ENCODE peak calls at places on chromosomes 11 and 22, in four cellular contexts. One of them, this sample, is unnamed.
A peak's percentile ranks its signal among the peaks of the same experiment; 100 is the strongest.

GRCh38 chr22:25362883-25363240 is 143.4 kb downstream of the CRYBB2 start:
- DNase-seq in transverse colon: no peak
- DNase-seq in stomach: no peak
- DNase-seq in sigmoid colon: no peak
- DNase-seq in this sample: no peak

GRCh38 chr11:69700278-69701140 is 3.3 kb downstream of the FGF19 start:
- DNase-seq in sigmoid colon: peak; percentile 59
- DNase-seq in transverse colon: no peak
- DNase-seq in stomach: peak; percentile 71
- DNase-seq in this sample: no peak

GRCh38 chr11:69892986-69893555 is 73.9 kb upstream of the FGF3 start:
- DNase-seq in transverse colon: peak; percentile 78
- DNase-seq in stomach: peak; percentile 50
- DNase-seq in sigmoid colon: no peak
- DNase-seq in this sample: no peak

GRCh38 chr11:122784325-122785155 is 53.8 kb upstream of the CRTAM start:
- DNase-seq in sigmoid colon: peak; percentile 77
- DNase-seq in stomach: no peak
- DNase-seq in transverse colon: no peak
- DNase-seq in this sample: no peak

GRCh38 chr22:41772198-41772597 is 28.3 kb upstream of the CCDC134 start:
- DNase-seq in stomach: no peak
- DNase-seq in transverse colon: no peak
- DNase-seq in sigmoid colon: no peak
- DNase-seq in this sample: no peak

GRCh38 chr22:30249049-30250038 is 2.8 kb upstream of the LIF start:
- DNase-seq in transverse colon: no peak
- DNase-seq in stomach: no peak
- DNase-seq in sigmoid colon: peak; percentile 79
- DNase-seq in this sample: no peak

GRCh38 chr22:47049078-47049609 is 286.7 kb downstream of the TBC1D22A start:
- DNase-seq in stomach: no peak
- DNase-seq in sigmoid colon: peak; percentile 49
- DNase-seq in transverse colon: no peak
- DNase-seq in this sample: no peak

GRCh38 chr22:50192056-50192824 is 6.5 kb downstream of the TRABD start:
- DNase-seq in sigmoid colon: no peak
- DNase-seq in transverse colon: no peak
- DNase-seq in stomach: peak; percentile 39
- DNase-seq in this sample: no peak

GRCh38 chr11:75656044-75656726 is 12.7 kb downstream of the MAP6 start:
- DNase-seq in stomach: no peak
- DNase-seq in sigmoid colon: no peak
- DNase-seq in transverse colon: no peak
- DNase-seq in this sample: no peak

GRCh38 chr11:120413480-120413879 is 77.3 kb downstream of the ARHGEF12 start:
- DNase-seq in sigmoid colon: no peak
- DNase-seq in transverse colon: no peak
- DNase-seq in stomach: no peak
- DNase-seq in this sample: no peak

GRCh38 chr22:21038405-21038804 is 6.0 kb upstream of the SLC7A4 start:
- DNase-seq in transverse colon: no peak
- DNase-seq in sigmoid colon: no peak
- DNase-seq in stomach: no peak
- DNase-seq in this sample: no peak

GRCh38 chr11:57792060-57792541 is 30.5 kb downstream of the CTNND1 start:
- DNase-seq in stomach: peak; percentile 68
- DNase-seq in transverse colon: peak; percentile 71
- DNase-seq in sigmoid colon: peak; percentile 80
- DNase-seq in this sample: no peak
- TF ChIP-seq POLR2AphosphoS5 in stomach: no peak
- TF ChIP-seq POLR2AphosphoS5 in transverse colon: peak; percentile 60
- TF ChIP-seq POLR2AphosphoS5 in sigmoid colon: no peak
- TF ChIP-seq POLR2AphosphoS5 in this sample: no peak

GRCh38 chr11:67583319-67584204 is at the start of gene GSTP1:
- DNase-seq in transverse colon: peak; percentile 92
- DNase-seq in stomach: peak; percentile 88
- DNase-seq in sigmoid colon: peak; percentile 97
- DNase-seq in this sample: peak; percentile 92

GRCh38 chr11:67584881-67585873 is 1.6 kb downstream of the GSTP1 start:
- DNase-seq in sigmoid colon: no peak
- DNase-seq in stomach: no peak
- DNase-seq in transverse colon: no peak
- DNase-seq in this sample: no peak

GRCh38 chr11:67585911-67586310 is 2.3 kb downstream of the GSTP1 start:
- DNase-seq in transverse colon: no peak
- DNase-seq in sigmoid colon: no peak
- DNase-seq in stomach: no peak
- DNase-seq in this sample: no peak

GRCh38 chr11:67584205-67584880 is 731 bp downstream of the GSTP1 start:
- DNase-seq in stomach: peak; percentile 81
- DNase-seq in sigmoid colon: peak; percentile 94
- DNase-seq in transverse colon: peak; percentile 84
- DNase-seq in this sample: peak; percentile 95

GRCh38 chr11:67586568-67587250 is 3.1 kb downstream of the GSTP1 start:
- DNase-seq in transverse colon: no peak
- DNase-seq in sigmoid colon: no peak
- DNase-seq in stomach: no peak
- DNase-seq in this sample: no peak
- TF ChIP-seq POLR2AphosphoS5 in transverse colon: no peak
- TF ChIP-seq POLR2AphosphoS5 in sigmoid colon: no peak
- TF ChIP-seq POLR2AphosphoS5 in stomach: no peak
- TF ChIP-seq POLR2AphosphoS5 in this sample: no peak

DNA sequence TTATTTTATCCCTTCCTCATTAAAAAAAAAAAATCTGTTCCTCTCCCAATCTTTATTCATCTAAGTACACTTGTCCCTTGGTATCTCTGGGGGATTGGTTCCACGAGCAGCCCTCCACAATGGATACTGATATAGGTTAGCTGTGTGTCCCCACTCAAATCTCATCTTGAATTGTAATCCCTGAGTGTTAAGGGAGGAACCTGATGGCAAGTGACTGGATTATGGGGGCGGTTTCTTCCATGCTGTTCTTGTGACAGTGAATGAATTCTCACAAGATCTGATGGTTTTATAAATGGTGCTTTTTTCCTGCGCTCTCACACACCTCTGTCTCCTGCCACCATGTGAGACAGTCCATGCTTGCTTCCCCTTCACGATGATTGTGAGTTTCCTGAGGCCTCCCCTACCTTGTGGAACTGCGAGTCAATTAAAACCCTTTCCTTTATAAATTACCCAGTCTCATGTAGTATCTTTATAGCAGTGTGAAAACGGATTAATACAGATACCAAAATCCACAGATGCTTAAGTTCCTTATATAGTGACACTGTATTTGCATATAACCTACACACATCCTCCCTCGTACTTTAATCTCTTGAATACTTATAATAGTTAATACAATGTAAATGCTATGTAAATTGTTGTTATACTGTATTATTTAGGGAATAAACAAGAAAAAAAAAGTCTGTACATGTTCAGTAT is 62.0 kb downstream of the PACS1 start:
- DNase-seq in stomach: no peak
- DNase-seq in transverse colon: no peak
- DNase-seq in sigmoid colon: no peak
- DNase-seq in this sample: no peak
- TF ChIP-seq POLR2AphosphoS5 in stomach: no peak
- TF ChIP-seq POLR2AphosphoS5 in transverse colon: no peak
- TF ChIP-seq POLR2AphosphoS5 in sigmoid colon: no peak
- TF ChIP-seq POLR2AphosphoS5 in this sample: no peak

GRCh38 chr11:108121274-108122155 is at the start of gene ACAT1:
- DNase-seq in stomach: peak; percentile 99
- DNase-seq in transverse colon: peak; percentile 99
- DNase-seq in sigmoid colon: peak; percentile 99
- DNase-seq in this sample: peak; percentile 92
- TF ChIP-seq POLR2AphosphoS5 in stomach: peak; percentile 97
- TF ChIP-seq POLR2AphosphoS5 in transverse colon: peak; percentile 94
- TF ChIP-seq POLR2AphosphoS5 in sigmoid colon: peak; percentile 97
- TF ChIP-seq POLR2AphosphoS5 in this sample: peak; percentile 98

DNA sequence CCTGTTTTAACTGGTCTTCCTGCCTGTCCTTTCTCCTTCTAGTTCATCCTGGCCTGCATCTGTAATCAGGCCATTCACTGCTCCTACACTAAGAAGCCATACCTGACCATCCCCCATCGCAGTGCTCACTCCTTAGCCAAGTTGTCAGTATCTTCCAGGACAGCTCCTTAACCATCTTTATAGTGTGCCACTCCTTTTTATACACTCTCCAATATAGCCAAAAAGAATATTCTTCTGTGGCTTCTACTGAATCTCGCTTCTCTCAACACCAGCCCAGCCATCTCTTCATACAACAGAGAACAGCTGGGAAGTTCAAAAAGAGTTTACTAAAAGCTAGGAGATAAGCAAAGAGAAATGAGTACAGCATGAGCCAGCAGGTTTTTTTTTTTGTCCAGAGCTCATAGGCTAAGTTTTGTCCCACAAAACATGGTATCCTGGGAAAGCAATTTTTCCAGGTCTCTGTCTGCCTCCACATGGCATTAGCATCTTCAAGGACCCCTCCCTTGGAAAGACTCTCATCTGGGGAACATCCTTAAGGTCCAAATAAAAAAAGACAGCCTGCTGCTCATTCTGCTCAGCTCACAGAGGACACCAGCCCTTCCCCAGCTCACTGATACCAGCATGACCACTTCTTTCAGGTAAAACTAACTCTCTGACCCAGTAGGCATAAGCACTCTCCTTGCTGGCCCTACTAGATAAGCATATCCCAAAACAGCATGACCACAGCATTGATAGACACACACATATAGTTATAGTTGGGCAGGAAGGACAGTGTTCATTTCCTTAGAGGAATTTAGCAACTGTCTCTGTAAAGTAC is 48.8 kb upstream of the YWHAH start:
- DNase-seq in stomach: no peak
- DNase-seq in transverse colon: no peak
- DNase-seq in sigmoid colon: no peak
- DNase-seq in this sample: no peak
- TF ChIP-seq POLR2AphosphoS5 in stomach: no peak
- TF ChIP-seq POLR2AphosphoS5 in transverse colon: no peak
- TF ChIP-seq POLR2AphosphoS5 in sigmoid colon: no peak
- TF ChIP-seq POLR2AphosphoS5 in this sample: no peak

GRCh38 chr22:38031491-38031890 is 25.7 kb upstream of the PICK1 start:
- DNase-seq in transverse colon: no peak
- DNase-seq in stomach: no peak
- DNase-seq in sigmoid colon: no peak
- DNase-seq in this sample: no peak

GRCh38 chr22:38029370-38029769 is 27.8 kb upstream of the PICK1 start:
- DNase-seq in transverse colon: no peak
- DNase-seq in sigmoid colon: no peak
- DNase-seq in stomach: no peak
- DNase-seq in this sample: no peak

GRCh38 chr22:38029901-38030300 is 27.3 kb upstream of the PICK1 start:
- DNase-seq in stomach: no peak
- DNase-seq in transverse colon: no peak
- DNase-seq in sigmoid colon: no peak
- DNase-seq in this sample: no peak

GRCh38 chr22:38028344-38029130 is 28.7 kb upstream of the PICK1 start:
- DNase-seq in transverse colon: no peak
- DNase-seq in stomach: no peak
- DNase-seq in sigmoid colon: no peak
- DNase-seq in this sample: no peak

DNA sequence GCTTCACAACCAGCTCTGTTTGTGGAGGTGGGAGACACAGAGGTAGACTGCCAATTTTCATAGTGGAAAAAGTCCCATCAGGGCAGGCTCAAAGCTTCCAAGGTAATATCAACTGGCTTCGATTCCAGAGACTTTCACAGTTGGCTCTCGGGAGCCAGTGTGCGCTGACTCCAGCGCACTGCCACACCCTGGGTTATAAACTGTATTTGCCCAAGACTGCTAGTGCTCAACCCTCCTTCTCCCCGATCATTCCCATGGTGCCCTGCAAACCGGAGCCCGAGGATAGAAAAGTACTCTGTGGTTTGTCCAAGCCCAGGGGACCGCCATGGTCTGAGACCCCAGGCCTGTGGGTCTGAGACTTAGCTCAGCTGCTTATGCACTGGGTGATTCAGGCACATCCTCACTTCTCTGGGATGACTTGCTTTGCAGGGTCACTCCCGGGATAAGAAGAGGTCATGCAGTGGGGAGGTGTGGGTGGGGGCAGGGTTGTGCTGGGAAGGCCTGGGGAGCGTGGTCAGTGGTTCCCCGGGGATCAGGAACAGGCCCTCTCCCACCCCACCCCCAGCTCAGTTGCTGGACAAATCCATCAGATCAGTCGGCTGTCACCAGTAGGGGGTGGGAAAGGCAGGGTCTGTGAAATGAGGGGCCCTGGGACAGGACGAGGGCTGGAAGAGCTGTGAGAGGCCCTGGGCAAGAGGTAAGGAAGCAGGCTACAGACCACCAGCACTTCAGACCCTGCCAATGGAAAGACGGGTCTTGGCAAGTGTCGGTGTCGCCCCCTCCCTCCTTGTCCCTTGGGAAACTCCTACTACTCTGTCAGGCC is 26.7 kb upstream of the PICK1 start:
- DNase-seq in stomach: no peak
- DNase-seq in transverse colon: peak; percentile 51
- DNase-seq in sigmoid colon: no peak
- DNase-seq in this sample: no peak
- TF ChIP-seq POLR2AphosphoS5 in stomach: no peak
- TF ChIP-seq POLR2AphosphoS5 in transverse colon: no peak
- TF ChIP-seq POLR2AphosphoS5 in sigmoid colon: no peak
- TF ChIP-seq POLR2AphosphoS5 in this sample: no peak

GRCh38 chr22:45911601-45912271 is 65.2 kb downstream of the WNT7B start:
- DNase-seq in sigmoid colon: no peak
- DNase-seq in transverse colon: no peak
- DNase-seq in stomach: peak; percentile 36
- DNase-seq in this sample: no peak
- TF ChIP-seq POLR2AphosphoS5 in sigmoid colon: no peak
- TF ChIP-seq POLR2AphosphoS5 in transverse colon: no peak
- TF ChIP-seq POLR2AphosphoS5 in stomach: no peak
- TF ChIP-seq POLR2AphosphoS5 in this sample: peak; percentile 51

GRCh38 chr11:44818110-44818509 is 91.3 kb downstream of the TSPAN18 start:
- DNase-seq in sigmoid colon: no peak
- DNase-seq in transverse colon: no peak
- DNase-seq in stomach: no peak
- DNase-seq in this sample: no peak
- TF ChIP-seq POLR2AphosphoS5 in sigmoid colon: no peak
- TF ChIP-seq POLR2AphosphoS5 in transverse colon: no peak
- TF ChIP-seq POLR2AphosphoS5 in stomach: no peak
- TF ChIP-seq POLR2AphosphoS5 in this sample: peak; percentile 26

This sample was measured in vagina.